ENCODE peak calls at places on chromosomes 6 and 20, in nine cellular contexts. V is mammary epithelial cell, N is cardiac muscle cell, G is astrocyte of the cerebellum, X is upper lobe of left lung, O is bronchial epithelial cell, W is DND-41, E is right atrium auricular region, U is lower leg skin. Z is an unnamed sample.

GRCh38 chr20:24684954-24685691 is 215.7 kb downstream of the SYNDIG1 start:
- DNase-seq in V (no peak), N (no peak), G (no peak), X (no peak), O (no peak), W (no peak), E (no peak), U (no peak), Z (no peak)

GRCh38 chr20:33352258-33353012 is 48.9 kb downstream of the CDK5RAP1 start:
- DNase-seq in V (no peak), N (no peak), G (no peak), X (no peak), O (no peak), W (no peak), E (no peak), U (no peak), Z (no peak)

GRCh38 chr20:51404297-51405060 is 138.0 kb downstream of the NFATC2 start:
- DNase-seq in V (no peak), N (no peak), G (no peak), X (peak), O (no peak), W (no peak), E (no peak), U (no peak), Z (no peak)

GRCh38 chr6:29942275-29943052 is at the start of gene HLA-A:
- DNase-seq in V (peak), N (peak), G (peak), X (peak), O (peak), W (peak), E (peak), U (peak), Z (peak)

GRCh38 chr20:34557936-34558319 is 590 bp upstream of the MAP1LC3A start:
- DNase-seq in V (no peak), N (no peak), G (no peak), X (no peak), O (no peak), W (no peak), E (no peak), U (no peak), Z (no peak)

GRCh38 chr6:1190361-1190760 is 121.5 kb upstream of the FOXQ1 start:
- DNase-seq in V (peak), N (no peak), G (peak), X (no peak), O (peak), W (no peak), E (no peak), U (no peak), Z (peak)

GRCh38 chr6:33313709-33314514 is at the start of gene TAPBP:
- DNase-seq in V (peak), N (peak), G (no peak), X (peak), O (peak), W (peak), E (no peak), U (no peak), Z (peak)

GRCh38 chr6:141809901-141810300 is 322.8 kb upstream of the GJE1 start:
- DNase-seq in V (no peak), N (no peak), G (no peak), X (no peak), O (no peak), W (no peak), E (no peak), U (no peak), Z (peak)

GRCh38 chr6:37638414-37639079 is 59.1 kb downstream of the MDGA1 start:
- DNase-seq in V (peak), N (no peak), G (no peak), X (no peak), O (peak), W (no peak), E (no peak), U (no peak), Z (peak)

GRCh38 chr6:90278129-90278528 is 18.5 kb downstream of the BACH2 start:
- DNase-seq in V (no peak), N (no peak), G (no peak), X (no peak), O (no peak), W (no peak), E (no peak), U (no peak), Z (no peak)

GRCh38 chr6:33815854-33816253 is 12.1 kb upstream of the MLN start:
- DNase-seq in V (no peak), N (peak), G (no peak), X (no peak), O (no peak), W (peak), E (no peak), U (no peak), Z (peak)

GRCh38 chr20:58131581-58132142 is 96.8 kb downstream of the ANKRD60 start:
- DNase-seq in V (peak), N (no peak), G (peak), X (no peak), O (peak), W (peak), E (peak), U (peak), Z (peak)

GRCh38 chr20:25462166-25462565 is 54.7 kb downstream of the GINS1 start:
- DNase-seq in V (no peak), N (no peak), G (no peak), X (no peak), O (no peak), W (no peak), E (no peak), U (no peak), Z (no peak)

GRCh38 chr6:14721103-14721758 is 524.6 kb upstream of the JARID2 start:
- DNase-seq in V (no peak), N (peak), G (no peak), X (peak), O (peak), W (no peak), E (no peak), U (no peak), Z (peak)

GRCh38 chr6:43335469-43335868 is 26.8 kb upstream of the CRIP3 start:
- DNase-seq in V (no peak), N (no peak), G (no peak), X (no peak), O (no peak), W (no peak), E (no peak), U (no peak), Z (no peak)

GRCh38 chr6:67160820-67161219 is 1453.8 kb upstream of the EYS start:
- DNase-seq in V (no peak), N (no peak), G (no peak), X (no peak), O (no peak), W (no peak), E (no peak), U (no peak), Z (no peak)

GRCh38 chr20:58374906-58375760 is 13.9 kb upstream of the VAPB start:
- DNase-seq in V (no peak), N (peak), G (peak), X (no peak), O (no peak), W (no peak), E (no peak), U (no peak), Z (no peak)

GRCh38 chr20:32820698-32821378 is 1.1 kb downstream of the MAPRE1 start:
- DNase-seq in V (no peak), N (no peak), G (no peak), X (no peak), O (no peak), W (no peak), E (no peak), U (no peak), Z (no peak)

GRCh38 chr6:75813476-75814250 is 64.6 kb downstream of the MYO6 start:
- DNase-seq in V (peak), N (no peak), G (no peak), X (no peak), O (peak), W (no peak), E (no peak), U (no peak), Z (peak)

GRCh38 chr20:32635764-32636163 is 38.0 kb downstream of the C20orf203 start:
- DNase-seq in V (no peak), N (no peak), G (no peak), X (no peak), O (no peak), W (no peak), E (no peak), U (no peak), Z (no peak)

GRCh38 chr6:77463308-77463880 is at the start of gene HTR1B:
- DNase-seq in V (peak), N (peak), G (no peak), X (no peak), O (no peak), W (no peak), E (no peak), U (no peak), Z (peak)

GRCh38 chr20:62994850-62995249 is 11.9 kb downstream of the BHLHE23 start:
- DNase-seq in V (no peak), N (no peak), G (no peak), X (no peak), O (no peak), W (no peak), E (no peak), U (no peak), Z (no peak)

GRCh38 chr20:63574156-63574828 is at the start of gene HELZ2:
- DNase-seq in V (peak), N (peak), G (no peak), X (peak), O (peak), W (peak), E (peak), U (peak), Z (peak)

GRCh38 chr6:45697605-45698004 is 318.1 kb downstream of the CLIC5 start:
- DNase-seq in V (peak), N (no peak), G (peak), X (no peak), O (peak), W (no peak), E (no peak), U (no peak), Z (peak)

GRCh38 chr6:133286765-133287164 is 45.6 kb downstream of the EYA4 start:
- DNase-seq in V (no peak), N (no peak), G (no peak), X (no peak), O (peak), W (no peak), E (no peak), U (no peak), Z (peak)

GRCh38 chr6:107800564-107801164 is 23.4 kb downstream of the SCML4 start:
- DNase-seq in V (peak), N (no peak), G (no peak), X (no peak), O (peak), W (no peak), E (no peak), U (no peak), Z (peak)

GRCh38 chr6:92376711-92377110 is 1042.6 kb downstream of the EPHA7 start:
- DNase-seq in V (no peak), N (peak), G (no peak), X (no peak), O (no peak), W (no peak), E (no peak), U (no peak), Z (no peak)

GRCh38 chr6:19805146-19805515 is 32.0 kb upstream of the ID4 start:
- DNase-seq in V (no peak), N (no peak), G (no peak), X (no peak), O (no peak), W (no peak), E (no peak), U (no peak), Z (no peak)

GRCh38 chr20:62104234-62104789 is 18.0 kb upstream of the LSM14B start:
- DNase-seq in V (no peak), N (no peak), G (no peak), X (no peak), O (no peak), W (no peak), E (no peak), U (no peak), Z (no peak)

GRCh38 chr6:161740486-161740885 is 466.6 kb upstream of the AGPAT4 start:
- DNase-seq in V (no peak), N (no peak), G (no peak), X (no peak), O (no peak), W (no peak), E (no peak), U (no peak), Z (no peak)

GRCh38 chr6:33967966-33968724 is 164.3 kb upstream of the MLN start:
- DNase-seq in V (no peak), N (peak), G (no peak), X (no peak), O (no peak), W (no peak), E (no peak), U (no peak), Z (no peak)

GRCh38 chr6:12324096-12324495 is 33.9 kb downstream of the EDN1 start:
- DNase-seq in V (peak), N (no peak), G (peak), X (peak), O (peak), W (no peak), E (no peak), U (peak), Z (peak)

GRCh38 chr6:160118620-160119234 is 2.9 kb upstream of the SLC22A1 start:
- DNase-seq in V (no peak), N (no peak), G (no peak), X (no peak), O (no peak), W (no peak), E (no peak), U (no peak), Z (no peak)
- TF ChIP-seq CTCF in V (no peak), N (no peak), G (no peak), X (no peak), O (no peak), W (no peak), E (no peak), U (no peak), Z (no peak)

DNA sequence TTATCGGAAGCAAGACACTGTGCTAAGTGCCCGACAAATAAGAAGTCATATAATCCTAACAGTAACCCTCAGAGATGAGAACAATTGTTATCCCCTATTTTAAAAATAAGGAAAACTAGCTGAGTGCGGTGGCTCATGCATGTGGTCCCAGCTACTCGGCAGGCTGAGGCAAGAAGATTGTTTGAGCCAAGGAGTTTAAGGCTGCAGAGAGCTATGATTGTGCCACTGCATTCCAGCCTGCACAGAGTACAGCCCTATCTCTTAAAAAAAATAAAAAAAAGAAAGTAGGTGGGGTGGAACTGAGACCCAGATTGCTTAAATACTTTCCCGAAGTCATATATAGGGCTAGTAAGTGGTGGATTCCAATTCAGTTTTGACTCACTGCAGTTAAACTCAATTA is 84.7 kb downstream of the UST start:
- DNase-seq in V (peak), N (no peak), G (no peak), X (no peak), O (no peak), W (peak), E (no peak), U (no peak), Z (peak)
- H3K4me3 ChIP-seq in V (no peak), N (no peak), G (no peak), X (no peak), O (no peak), W (peak), E (no peak), U (no peak), Z (no peak)

DNA sequence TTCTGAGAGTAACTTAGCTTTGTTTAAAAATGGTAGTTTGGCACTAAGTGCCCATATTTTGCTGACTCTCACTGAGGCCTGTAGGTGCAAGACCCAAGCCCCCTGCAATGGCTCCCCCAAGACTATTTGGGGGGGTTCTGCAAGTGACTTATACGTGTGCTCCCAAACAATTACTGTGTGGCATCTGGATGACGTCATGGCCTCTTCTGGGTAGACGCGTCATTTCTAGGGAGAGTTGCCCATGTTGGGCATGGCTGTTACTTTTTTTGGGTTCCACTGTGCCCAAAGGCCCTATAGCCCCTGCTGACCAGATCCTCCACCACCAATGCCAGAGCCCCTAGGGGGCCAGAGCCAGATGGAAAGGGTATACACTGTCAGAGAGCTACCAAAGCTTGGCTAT is 110.3 kb upstream of the MYLIP start:
- DNase-seq in V (no peak), N (no peak), G (no peak), X (no peak), O (no peak), W (no peak), E (no peak), U (no peak), Z (no peak)
- TF ChIP-seq CTCF in V (no peak), N (no peak), G (no peak), X (no peak), O (no peak), W (no peak), E (no peak), U (no peak), Z (no peak)

GRCh38 chr20:3248167-3248992 is 9.4 kb upstream of the SLC4A11 start:
- DNase-seq in V (no peak), N (peak), G (no peak), X (peak), O (peak), W (no peak), E (peak), U (no peak), Z (peak)
- H3K4me3 ChIP-seq in V (no peak), N (no peak), G (peak), X (no peak), O (no peak), W (no peak), E (peak), U (no peak), Z (no peak)

GRCh38 chr6:32095338-32096086 is 13.6 kb downstream of the TNXB start:
- DNase-seq in V (no peak), N (no peak), G (no peak), X (no peak), O (no peak), W (no peak), E (no peak), U (no peak), Z (no peak)
- TF ChIP-seq CTCF in V (no peak), N (no peak), G (peak), X (no peak), O (no peak), W (no peak), E (no peak), U (no peak), Z (no peak)

GRCh38 chr6:116741571-116741970 is 23.9 kb downstream of the FAM162B start:
- DNase-seq in V (no peak), N (no peak), G (no peak), X (no peak), O (no peak), W (no peak), E (no peak), U (no peak), Z (no peak)
- H3K4me3 ChIP-seq in V (no peak), N (no peak), G (no peak), X (no peak), O (no peak), W (no peak), E (no peak), U (no peak), Z (no peak)

GRCh38 chr6:136547336-136547735 is 2.9 kb downstream of the MAP7 start:
- DNase-seq in V (peak), N (peak), G (peak), X (no peak), O (peak), W (no peak), E (no peak), U (no peak), Z (peak)
- TF ChIP-seq CTCF in V (peak), N (peak), G (peak), X (peak), O (peak), W (peak), E (no peak), U (no peak), Z (peak)

GRCh38 chr6:158327216-158327615 is 15.0 kb downstream of the TULP4 start:
- DNase-seq in V (no peak), N (no peak), G (no peak), X (no peak), O (no peak), W (no peak), E (no peak), U (no peak), Z (no peak)
- H3K4me3 ChIP-seq in V (no peak), N (no peak), G (no peak), X (no peak), O (no peak), W (no peak), E (no peak), U (no peak), Z (no peak)